ENCODE peak calls at places on chromosome 7, in seven cellular contexts. C is neural progenitor cell, A is GM23248, K is endothelial cell of umbilical vein, N is fibroblast of lung, D is mammary epithelial cell, R is HCT116. G is an unnamed sample.

GRCh38 chr7:21754963-21755362 is 190.7 kb downstream of the CDCA7L start:
- DNase-seq in C (no peak), A (no peak), K (no peak), N (no peak), D (no peak), R (no peak), G (no peak)

GRCh38 chr7:18508441-18509427 is 13.2 kb downstream of the HDAC9 start:
- DNase-seq in C (peak; percentile 21), A (peak; percentile 95), K (peak; percentile 93), N (peak; percentile 98), D (peak; percentile 98), R (peak; percentile 66), G (peak; percentile 98)

GRCh38 chr7:66198461-66198860 is 6.7 kb upstream of the TPST1 start:
- DNase-seq in C (no peak), A (no peak), K (no peak), N (no peak), D (no peak), R (no peak), G (no peak)

GRCh38 chr7:25353191-25353590 is 124.9 kb upstream of the NPVF start:
- DNase-seq in C (no peak), A (no peak), K (no peak), N (no peak), D (no peak), R (no peak), G (no peak)

GRCh38 chr7:152341039-152341913 is 94.5 kb downstream of the KMT2C start:
- DNase-seq in C (peak; percentile 34), A (peak; percentile 81), K (peak; percentile 65), N (peak; percentile 64), D (peak; percentile 51), R (peak; percentile 44), G (peak; percentile 52)

GRCh38 chr7:134619627-134620331 is 26.9 kb upstream of the BPGM start:
- DNase-seq in C (no peak), A (peak; percentile 97), K (peak; percentile 83), N (peak; percentile 96), D (peak; percentile 97), R (no peak), G (peak; percentile 94)

GRCh38 chr7:77416621-77417371 is 647 bp upstream of the GSAP start:
- DNase-seq in C (no peak), A (no peak), K (peak; percentile 30), N (no peak), D (no peak), R (no peak), G (no peak)

GRCh38 chr7:126569402-126569801 is 683.3 kb downstream of the GRM8 start:
- DNase-seq in C (no peak), A (no peak), K (no peak), N (peak; percentile 16), D (peak; percentile 21), R (no peak), G (peak; percentile 2)

GRCh38 chr7:105244594-105244993 is 144.1 kb downstream of the SRPK2 start:
- DNase-seq in C (no peak), A (no peak), K (peak; percentile 65), N (no peak), D (no peak), R (no peak), G (no peak)

GRCh38 chr7:36777062-36777461 is 52.8 kb upstream of the AOAH start:
- DNase-seq in C (no peak), A (no peak), K (no peak), N (no peak), D (no peak), R (no peak), G (no peak)

GRCh38 chr7:93414574-93414973 is 159.9 kb downstream of the CALCR start:
- DNase-seq in C (no peak), A (no peak), K (no peak), N (no peak), D (no peak), R (no peak), G (no peak)
- H3K4me2 ChIP-seq in C (no peak overlapping the region), A (no peak overlapping the region), K (no peak overlapping the region), N (no peak overlapping the region), D (no peak overlapping the region), R (no peak overlapping the region), G (no peak overlapping the region)

GRCh38 chr7:98329100-98329871 is 47.8 kb downstream of the BRI3 start:
- DNase-seq in C (peak; percentile 17), A (no peak), K (no peak), N (peak; percentile 58), D (no peak), R (no peak), G (peak; percentile 39)
- H3K4me2 ChIP-seq in C (no peak overlapping the region), A (peak overlapping the region; percentile 36), K (no peak overlapping the region), N (no peak overlapping the region), D (no peak overlapping the region), R (no peak overlapping the region), G (peak overlapping the region; percentile 43)

DNA sequence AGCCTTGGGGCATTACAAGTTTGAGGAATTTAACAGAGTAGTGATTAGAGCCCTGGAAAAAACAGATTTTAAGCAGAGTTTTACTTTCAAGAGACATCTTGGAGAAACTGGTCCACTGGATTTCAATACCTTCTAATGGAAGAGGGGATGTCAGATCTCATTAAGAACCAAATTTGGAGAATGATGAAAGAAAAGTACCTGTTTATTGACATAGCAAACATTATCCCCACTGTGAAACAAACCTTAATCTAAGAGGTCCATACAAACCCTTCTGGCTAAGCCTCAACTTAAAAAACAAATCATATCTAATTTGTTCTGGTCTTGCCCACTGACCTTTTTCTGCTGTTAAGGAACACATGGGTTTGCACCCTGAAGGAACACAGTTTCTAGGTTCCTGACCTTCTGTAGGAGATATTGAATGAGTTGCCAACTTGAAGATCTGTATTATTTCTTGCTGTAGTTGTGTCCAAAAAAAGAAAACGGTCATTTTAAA is 53.5 kb downstream of the LAMB1 start:
- DNase-seq in C (no peak), A (no peak), K (no peak), N (no peak), D (no peak), R (no peak), G (no peak)
- H3K4me2 ChIP-seq in C (no peak overlapping the region), A (peak overlapping the region; percentile 54), K (peak overlapping the region; percentile 70), N (peak overlapping the region; percentile 45), D (peak overlapping the region; percentile 65), R (peak overlapping the region; percentile 46), G (peak overlapping the region; percentile 60)

DNA sequence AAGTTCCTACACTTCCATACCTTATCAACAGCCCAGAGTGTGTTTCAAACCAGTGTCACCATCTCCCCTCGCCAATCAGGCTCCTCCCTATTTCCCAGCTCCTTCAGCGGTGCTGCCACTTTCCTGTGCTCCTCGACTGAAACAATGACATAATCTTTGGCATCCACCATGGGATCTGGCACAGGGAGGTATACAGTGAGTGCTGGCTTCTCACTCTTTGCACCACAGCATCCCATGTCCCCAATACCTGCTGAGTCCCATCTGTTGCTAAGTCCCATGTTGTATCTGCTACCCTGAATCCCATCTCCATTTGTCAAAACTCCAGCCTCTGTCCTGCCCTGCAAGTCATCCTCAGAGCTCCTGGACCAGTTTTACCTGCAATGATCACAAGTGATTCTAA is 15.4 kb downstream of the PAXIP1 start:
- DNase-seq in C (no peak), A (no peak), K (no peak), N (no peak), D (no peak), R (no peak), G (no peak)
- H3K4me2 ChIP-seq in C (no peak overlapping the region), A (no peak overlapping the region), K (no peak overlapping the region), N (no peak overlapping the region), D (no peak overlapping the region), R (no peak overlapping the region), G (no peak overlapping the region)

G was measured in astrocyte.